ENCODE peak calls at places on chromosome 5, in six cellular contexts. J, Z, S, I, W and A are unnamed samples.
A peak's percentile ranks its signal among the peaks of the same experiment; 100 is the strongest.

GRCh38 chr5:153860482-153860881 is 178.2 kb downstream of the FAM114A2 start:
- DNase-seq in Z (no peak), S (peak; percentile 17), W (no peak), J (no peak), I (no peak), A (no peak)

GRCh38 chr5:138966236-138966985 is 91.3 kb upstream of the LRRTM2 start:
- DNase-seq in I (no peak), Z (no peak), J (no peak), S (no peak), W (no peak), A (no peak)

GRCh38 chr5:142806769-142807377 is 36.7 kb downstream of the ARHGAP26 start:
- DNase-seq in J (no peak), S (no peak), I (no peak), Z (no peak), W (no peak), A (no peak)

GRCh38 chr5:2752059-2752874 is 790 bp upstream of the IRX2 start:
- DNase-seq in S (peak; percentile 81), Z (peak; percentile 60), I (peak; percentile 54), J (no peak), W (no peak), A (no peak)

GRCh38 chr5:10536511-10536910 is 27.4 kb upstream of the ANKRD33B start:
- DNase-seq in W (no peak), I (no peak), Z (no peak), J (no peak), S (no peak), A (no peak)

GRCh38 chr5:7010578-7010977 is 297.3 kb downstream of the TENT4A start:
- DNase-seq in J (no peak), I (peak; percentile 58), W (no peak), S (no peak), Z (no peak), A (no peak)

GRCh38 chr5:32027717-32028321 is 146.3 kb downstream of the GOLPH3 start:
- DNase-seq in S (peak; percentile 98), J (no peak), W (peak; percentile 31), Z (no peak), I (peak; percentile 81), A (no peak)

GRCh38 chr5:163460562-163461176 is at the start of gene HMMR:
- DNase-seq in S (peak; percentile 61), I (peak; percentile 59), W (no peak), Z (no peak), J (no peak), A (no peak)

GRCh38 chr5:162119801-162120200 is 52.2 kb downstream of the GABRG2 start:
- DNase-seq in W (no peak), I (no peak), Z (no peak), J (no peak), S (no peak), A (no peak)

GRCh38 chr5:114296191-114296590 is 65.7 kb upstream of the KCNN2 start:
- DNase-seq in W (no peak), S (no peak), I (no peak), J (no peak), Z (no peak), A (no peak)

GRCh38 chr5:155278524-155278923 is 265.0 kb downstream of the KIF4B start:
- DNase-seq in Z (no peak), I (no peak), W (no peak), J (no peak), S (no peak), A (no peak)

GRCh38 chr5:80998590-80998979 is 38.4 kb downstream of the RASGRF2 start:
- DNase-seq in I (no peak), W (no peak), J (no peak), Z (no peak), S (no peak), A (no peak)

GRCh38 chr5:148202531-148203092 is at the start of gene SPINK6:
- DNase-seq in I (no peak), Z (no peak), S (no peak), J (no peak), W (no peak), A (no peak)

GRCh38 chr5:114362977-114363721 is 1.3 kb downstream of the KCNN2 start:
- DNase-seq in Z (no peak), S (no peak), I (peak; percentile 56), W (no peak), J (peak; percentile 31), A (peak; percentile 40)